ENCODE peak calls at places on chromosomes 1 and 21, in four cellular contexts. P is A549, N is GM12878, Z is K562. F is an unnamed sample.

GRCh38 chr1:234509457-234510328 is 30.7 kb upstream of the TARBP1 start:
- DNase-seq in Z (no peak), P (peak; percentile 50), N (no peak), F (no peak)

GRCh38 chr1:156959414-156959813 is 39.0 kb downstream of the LRRC71 start:
- DNase-seq in P (no peak), N (no peak), Z (peak; percentile 44), F (peak; percentile 77)

GRCh38 chr1:30001452-30002039 is 721.8 kb downstream of the MATN1 start:
- DNase-seq in Z (no peak), N (no peak), P (no peak), F (no peak)

GRCh38 chr1:244048566-244049141 is 2.4 kb upstream of the ZBTB18 start:
- DNase-seq in N (no peak), P (no peak), Z (no peak), F (no peak)

GRCh38 chr1:113659010-113659409 is 100.3 kb downstream of the PHTF1 start:
- DNase-seq in P (no peak), Z (peak; percentile 35), N (no peak), F (no peak)

GRCh38 chr21:44405948-44406872 is 49.1 kb upstream of the LRRC3 start:
- DNase-seq in N (no peak), Z (no peak), P (no peak), F (no peak)

GRCh38 chr1:97901017-97901658 is 19.7 kb downstream of the DPYD start:
- DNase-seq in N (no peak), Z (no peak), P (no peak), F (peak; percentile 61)

GRCh38 chr1:239616686-239617085 is 230.3 kb downstream of the CHRM3 start:
- DNase-seq in N (no peak), P (no peak), Z (no peak), F (no peak)

GRCh38 chr1:58841455-58841854 is 57.6 kb upstream of the JUN start:
- DNase-seq in P (peak; percentile 53), N (no peak), Z (peak; percentile 59), F (no peak)

GRCh38 chr1:70314706-70315304 is 39.7 kb downstream of the ANKRD13C start:
- DNase-seq in Z (no peak), N (no peak), P (peak; percentile 4), F (no peak)

GRCh38 chr1:75130312-75130677 is 3.9 kb upstream of the LHX8 start:
- DNase-seq in N (no peak), Z (no peak), P (no peak), F (no peak)

GRCh38 chr1:26234644-26235384 is 814 bp downstream of the CEP85 start:
- DNase-seq in Z (peak; percentile 54), N (no peak), P (peak; percentile 27), F (peak; percentile 5)

GRCh38 chr1:3481046-3481445 is 26.6 kb downstream of the ARHGEF16 start:
- DNase-seq in P (no peak), N (no peak), Z (no peak), F (no peak)

GRCh38 chr1:8349961-8350360 is 32.0 kb downstream of the SLC45A1 start:
- DNase-seq in Z (no peak), P (no peak), N (no peak), F (no peak)

GRCh38 chr1:247334378-247335133 is 2.9 kb upstream of the ZNF496 start:
- DNase-seq in N (no peak), Z (no peak), P (no peak), F (no peak)

GRCh38 chr1:65948609-65949229 is 156.0 kb downstream of the PDE4B start:
- DNase-seq in N (no peak), Z (peak; percentile 66), P (peak; percentile 33), F (peak; percentile 79)

GRCh38 chr1:66300280-66300973 is 233.5 kb upstream of the SGIP1 start:
- DNase-seq in P (no peak), N (no peak), Z (no peak), F (no peak)

GRCh38 chr1:26785611-26786436 is 1.9 kb upstream of the PIGV start:
- DNase-seq in Z (no peak), N (no peak), P (no peak), F (peak; percentile 48)

GRCh38 chr1:228141082-228141870 is 1.2 kb downstream of the GUK1 start:
- DNase-seq in N (no peak), P (no peak), Z (peak; percentile 53), F (peak; percentile 33)

GRCh38 chr21:46656820-46657219 is 21.3 kb downstream of the PRMT2 start:
- DNase-seq in N (no peak), P (no peak), Z (no peak), F (no peak)

GRCh38 chr1:56287736-56288135 is 291.6 kb downstream of the PLPP3 start:
- DNase-seq in Z (no peak), P (no peak), N (no peak), F (no peak)

GRCh38 chr21:38082936-38083335 is 166.7 kb upstream of the KCNJ6 start:
- DNase-seq in Z (no peak), P (no peak), N (no peak), F (no peak)

GRCh38 chr1:234368320-234369032 is 4.8 kb upstream of the COA6 start:
- DNase-seq in N (no peak), P (no peak), Z (peak; percentile 32), F (no peak)

GRCh38 chr21:28104346-28104745 is 888.3 kb downstream of the LTN1 start:
- DNase-seq in N (no peak), P (no peak), Z (no peak), F (no peak)

GRCh38 chr1:85576256-85576641 is 4.3 kb upstream of the CCN1 start:
- DNase-seq in Z (no peak), P (no peak), N (no peak), F (no peak)

GRCh38 chr1:204483791-204484190 is 10.8 kb downstream of the PIK3C2B start:
- DNase-seq in Z (no peak), P (no peak), N (no peak), F (no peak)

GRCh38 chr1:197965132-197965707 is 48.0 kb downstream of the LHX9 start:
- DNase-seq in P (no peak), N (no peak), Z (no peak), F (peak; percentile 20)

GRCh38 chr1:47225430-47226100 is 6.5 kb downstream of the TAL1 start:
- DNase-seq in Z (no peak), N (no peak), P (no peak), F (no peak)

GRCh38 chr1:145730467-145730866 is 11.2 kb downstream of the CD160 start:
- DNase-seq in N (no peak), Z (no peak), P (no peak), F (no peak)

GRCh38 chr1:191052888-191053287 is 575.2 kb upstream of the BRINP3 start:
- DNase-seq in P (no peak), N (no peak), Z (no peak), F (no peak)

GRCh38 chr1:224378855-224379631 is 22.4 kb downstream of the CNIH4 start:
- DNase-seq in P (no peak), N (peak; percentile 34), Z (no peak), F (no peak)

GRCh38 chr1:10459185-10459584 is 9.4 kb downstream of the CORT start:
- DNase-seq in N (no peak), P (peak; percentile 65), Z (peak; percentile 86), F (peak; percentile 80)

GRCh38 chr1:153752561-153753195 is 22.5 kb upstream of the SLC27A3 start:
- DNase-seq in Z (no peak), P (no peak), N (no peak), F (peak; percentile 79)

GRCh38 chr1:8844421-8845063 is 27.1 kb upstream of the RERE start:
- DNase-seq in P (no peak), N (no peak), Z (peak; percentile 65), F (no peak)

GRCh38 chr1:4140241-4140640 is 240.2 kb upstream of the C1orf174 start:
- DNase-seq in N (no peak), Z (no peak), P (no peak), F (no peak)

GRCh38 chr1:956636-957035 is 2.4 kb downstream of the NOC2L start:
- DNase-seq in P (no peak), N (no peak), Z (no peak), F (no peak)

DNA sequence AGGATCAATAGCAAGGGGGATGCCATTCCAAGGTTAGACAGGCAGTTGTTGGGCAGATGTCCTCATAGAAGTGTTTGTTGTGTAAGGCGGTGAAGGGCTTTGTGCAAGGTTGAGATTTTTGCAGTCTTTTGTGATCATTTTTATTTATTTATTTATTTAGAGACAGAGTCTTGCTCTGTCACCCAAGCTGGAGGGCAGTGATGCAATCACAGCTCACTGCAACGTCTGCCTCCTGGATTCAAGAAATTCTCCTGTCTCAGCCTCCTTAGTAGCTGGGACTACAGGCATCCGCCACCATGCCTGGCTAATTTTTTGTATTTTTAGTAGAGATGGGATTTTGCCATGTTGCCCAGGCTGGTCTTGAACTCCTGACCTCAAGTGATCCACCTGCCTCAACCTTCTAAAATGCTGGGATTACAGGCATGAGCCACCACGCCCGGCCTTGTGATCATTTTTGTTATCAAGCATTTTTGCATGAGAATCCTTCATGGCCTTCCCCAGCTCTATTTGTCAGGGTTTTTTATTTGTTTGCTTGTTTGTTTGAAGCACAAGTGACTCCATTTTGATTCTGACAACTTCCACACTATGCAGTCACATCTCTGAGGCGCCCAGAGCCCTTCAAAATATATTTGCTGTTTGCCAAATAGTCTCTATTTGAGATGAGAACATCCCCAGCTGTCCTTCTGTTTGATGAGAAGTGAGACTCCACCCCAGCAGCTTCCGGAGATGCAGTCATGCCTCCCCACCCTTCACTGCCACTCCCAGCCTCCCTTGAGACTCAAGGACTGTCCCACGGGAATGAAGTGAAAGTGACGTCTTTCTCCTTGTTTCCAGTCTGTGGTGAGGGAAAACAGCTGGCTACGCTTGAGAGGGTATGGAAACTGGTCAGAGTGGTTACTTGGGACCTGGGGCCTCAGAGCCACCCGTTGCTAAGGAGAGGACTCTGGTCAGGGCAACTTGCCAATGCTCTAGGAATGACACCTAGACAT is 38.0 kb downstream of the TMEM50B start:
- DNase-seq in P (peak; percentile 87), Z (no peak), N (peak; percentile 91), F (peak; percentile 94)
- TF ChIP-seq ELK1 in P (no peak), Z (no peak), N (no peak), F (no peak)

DNA sequence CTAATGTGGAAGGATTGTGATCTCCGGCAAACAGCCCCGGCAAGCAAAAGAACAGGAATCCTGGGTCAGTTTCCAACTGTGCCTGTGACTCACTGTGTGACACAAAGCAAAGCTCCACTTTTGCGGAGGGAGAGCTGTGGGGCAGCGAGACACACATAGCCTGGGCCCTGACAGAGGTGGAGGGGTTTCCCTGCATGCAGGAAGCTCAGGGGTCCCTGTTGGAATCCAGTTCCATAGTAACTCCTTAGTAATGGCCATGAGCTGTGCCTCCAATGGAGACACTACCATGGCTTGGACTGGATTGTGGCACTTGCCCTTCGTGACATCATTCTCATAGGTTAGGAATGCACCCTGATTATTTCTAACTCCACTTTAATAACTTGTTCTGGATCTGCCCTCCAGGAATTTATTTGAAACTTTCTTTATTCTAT is 47.0 kb upstream of the ATF3 start:
- DNase-seq in P (peak; percentile 24), Z (no peak), N (no peak), F (peak; percentile 76)
- TF ChIP-seq ELK1 in P (no peak), Z (no peak), N (no peak), F (no peak)

GRCh38 chr1:67429011-67429527 is 1.1 kb downstream of the SERBP1 start:
- DNase-seq in Z (peak; percentile 30), P (no peak), N (no peak), F (no peak)
- TF ChIP-seq ELK1 in Z (no peak), P (no peak), N (no peak), F (no peak)

GRCh38 chr1:155272466-155273133 is 704 bp downstream of the CLK2 start:
- DNase-seq in N (no peak), Z (peak; percentile 34), P (peak; percentile 72), F (peak; percentile 67)

GRCh38 chr1:155277896-155278688 is 829 bp downstream of the HCN3 start:
- DNase-seq in N (no peak), Z (peak; percentile 75), P (peak; percentile 69), F (peak; percentile 15)

GRCh38 chr1:155273134-155273982 is at the start of gene CLK2:
- DNase-seq in Z (peak; percentile 98), N (peak; percentile 83), P (peak; percentile 96), F (peak; percentile 88)

GRCh38 chr1:155278689-155279160 is 1.5 kb downstream of the HCN3 start:
- DNase-seq in P (no peak), Z (no peak), N (no peak), F (peak; percentile 14)

GRCh38 chr1:155277070-155277895 is at the start of gene HCN3:
- DNase-seq in N (peak; percentile 79), Z (peak; percentile 98), P (peak; percentile 97), F (peak; percentile 93)
- TF ChIP-seq ELK1 in N (no peak), Z (no peak), P (no peak), F (no peak)

F was measured in IMR-90.